ENCODE peak calls at places on chromosome 6, in ten cellular contexts. K is ovary; A is fibroblast of lung; Q is cardiac muscle cell; B is CD8-positive, alpha-beta T cell; S is psoas muscle; V is SK-N-SH; I is IMR-90; E is GM23338; F is stomach. X is an unnamed sample. For H3K4me1, the result is how much of the 10 kb centered on the place peaks cover.

GRCh38 chr6:40962241-40962640 is 76.8 kb downstream of the UNC5CL start:
- DNase-seq in K (no peak), E (no peak), Q (peak), A (peak), F (no peak), I (peak), B (no peak), V (no peak), S (no peak), X (no peak)

GRCh38 chr6:28791002-28791383 is 132.8 kb downstream of the TRIM27 start:
- DNase-seq in F (no peak), I (no peak), A (no peak), V (no peak), K (no peak), B (no peak), E (no peak), S (no peak), Q (no peak), X (no peak)

GRCh38 chr6:43977404-43978111 is 149.7 kb downstream of the MRPL14 start:
- DNase-seq in I (no peak), E (no peak), K (no peak), F (peak), V (no peak), A (no peak), B (no peak), Q (no peak), S (no peak), X (no peak)

GRCh38 chr6:30744054-30744805 is at the start of gene IER3:
- DNase-seq in V (no peak), B (peak), Q (peak), I (peak), F (peak), S (peak), K (peak), A (peak), E (peak), X (peak)

GRCh38 chr6:82589509-82590206 is 226.0 kb downstream of the TPBG start:
- DNase-seq in S (no peak), Q (peak), F (no peak), K (no peak), I (peak), V (peak), E (peak), B (no peak), A (peak), X (peak)

GRCh38 chr6:14016930-14017625 is 92.3 kb downstream of the RNF182 start:
- DNase-seq in A (no peak), K (no peak), S (no peak), B (no peak), E (no peak), F (no peak), I (peak), V (no peak), Q (peak), X (no peak)

GRCh38 chr6:37626915-37627314 is 70.8 kb downstream of the MDGA1 start:
- DNase-seq in Q (no peak), V (no peak), A (no peak), F (no peak), B (no peak), E (no peak), I (no peak), S (no peak), K (no peak), X (no peak)

GRCh38 chr6:3212261-3212660 is 15.2 kb downstream of the TUBB2B start:
- DNase-seq in V (no peak), S (no peak), B (no peak), K (no peak), E (no peak), F (no peak), Q (no peak), A (no peak), I (no peak), X (no peak)

GRCh38 chr6:135905604-135906300 is 54.3 kb downstream of the PDE7B start:
- DNase-seq in S (no peak), B (no peak), E (no peak), F (no peak), V (no peak), I (no peak), A (peak), K (no peak), Q (no peak), X (peak)

GRCh38 chr6:37289931-37290330 is 32.0 kb upstream of the TMEM217 start:
- DNase-seq in Q (no peak), E (no peak), B (no peak), V (no peak), K (no peak), I (no peak), F (no peak), S (no peak), A (no peak), X (no peak)

GRCh38 chr6:136647363-136647763 is 97.1 kb upstream of the MAP7 start:
- DNase-seq in E (no peak), S (no peak), B (no peak), V (no peak), K (peak), I (peak), A (peak), F (peak), Q (peak), X (no peak)

GRCh38 chr6:54776891-54777290 is 69.7 kb upstream of the FAM83B start:
- DNase-seq in A (peak), F (no peak), K (no peak), I (no peak), Q (peak), V (no peak), B (no peak), E (peak), S (no peak), X (no peak)

GRCh38 chr6:116393430-116393829 is 22.7 kb downstream of the DSE start:
- DNase-seq in V (no peak), I (no peak), A (no peak), F (no peak), S (no peak), E (no peak), Q (peak), K (no peak), B (no peak), X (no peak)

GRCh38 chr6:50992704-50993625 is 174.3 kb downstream of the TFAP2B start:
- DNase-seq in A (no peak), E (no peak), I (no peak), V (no peak), K (no peak), B (no peak), S (no peak), Q (no peak), F (no peak), X (no peak)

GRCh38 chr6:141580988-141581387 is 551.7 kb upstream of the GJE1 start:
- DNase-seq in E (no peak), Q (peak), V (no peak), F (no peak), B (no peak), K (no peak), A (peak), I (peak), S (no peak), X (no peak)

GRCh38 chr6:31143148-31143547 is 4.3 kb upstream of the PSORS1C2 start:
- DNase-seq in A (peak), I (peak), K (peak), E (no peak), V (no peak), Q (peak), B (no peak), F (peak), S (peak), X (peak)

GRCh38 chr6:2839195-2839981 is 2.3 kb downstream of the SERPINB1 start:
- DNase-seq in Q (peak), E (no peak), F (peak), B (no peak), S (no peak), K (no peak), V (no peak), I (peak), A (peak), X (no peak)

GRCh38 chr6:75205776-75206334 is at the start of gene COL12A1:
- DNase-seq in E (peak), Q (peak), I (peak), B (no peak), K (peak), S (peak), F (peak), V (peak), A (peak), X (peak)

GRCh38 chr6:75209432-75209723 is 3.5 kb upstream of the COL12A1 start:
- DNase-seq in I (no peak), V (no peak), E (no peak), A (no peak), S (no peak), Q (no peak), B (no peak), F (no peak), K (no peak), X (no peak)

GRCh38 chr6:75208564-75209431 is 2.9 kb upstream of the COL12A1 start:
- DNase-seq in E (peak), F (peak), A (peak), Q (peak), S (peak), K (peak), I (peak), V (peak), B (peak), X (peak)

GRCh38 chr6:75206338-75207210 is 721 bp upstream of the COL12A1 start:
- DNase-seq in I (no peak), E (peak), S (no peak), A (peak), B (no peak), F (no peak), V (peak), K (peak), Q (peak), X (peak)

DNA sequence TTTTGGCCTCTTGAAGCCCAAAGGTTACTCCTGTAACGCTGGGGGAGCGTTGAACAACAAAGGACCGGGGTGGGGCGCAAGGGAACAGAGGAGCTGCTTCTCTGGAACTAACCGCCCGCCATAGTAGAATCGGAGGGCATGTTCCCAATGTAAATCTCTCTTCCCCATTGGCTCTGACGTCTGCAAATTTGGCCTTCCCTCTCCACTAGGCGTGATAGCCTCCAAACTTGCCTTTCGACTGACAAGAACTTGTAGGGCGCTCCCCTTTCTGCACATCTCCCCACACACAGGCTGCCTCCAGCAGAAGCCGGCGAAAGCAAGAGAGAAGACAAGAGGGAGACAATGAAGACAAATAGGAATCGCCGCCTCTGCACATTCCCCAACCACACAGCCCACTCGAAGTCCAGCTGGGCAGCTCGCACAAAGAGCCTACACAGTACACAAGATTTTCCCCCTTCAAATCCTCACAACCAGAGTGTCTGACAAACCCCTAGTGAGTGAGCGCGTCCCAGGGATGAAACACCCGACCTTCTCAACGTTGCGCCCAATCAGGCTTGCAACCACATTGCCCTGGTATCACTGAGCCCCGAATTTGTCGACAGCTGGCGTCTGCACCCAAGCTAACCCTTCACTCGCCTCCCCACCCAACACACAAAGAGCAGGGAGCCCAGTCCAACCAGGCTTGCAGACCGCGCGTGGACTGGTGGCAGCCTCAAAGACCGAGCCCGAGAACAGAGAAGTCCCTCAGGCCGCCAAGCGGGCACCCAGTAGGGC is 1.5 kb upstream of the COL12A1 start:
- DNase-seq in S (peak), V (peak), Q (peak), I (peak), E (peak), F (no peak), K (no peak), B (no peak), A (peak), X (peak)
- H3K4me1 ChIP-seq in S (under half), V (under half), Q (under half), I (under half), E (under half), F (half or more), K (under half), B (under half), A (under half), X (under half)

GRCh38 chr6:33235221-33235634 is 26.9 kb downstream of the RING1 start:
- DNase-seq in I (no peak), E (no peak), Q (no peak), F (no peak), K (no peak), S (no peak), B (no peak), V (no peak), A (no peak), X (no peak)
- H3K4me3 ChIP-seq in I (no peak), E (no peak), Q (no peak), F (no peak), K (no peak), S (no peak), B (no peak), V (no peak), A (no peak), X (no peak)

GRCh38 chr6:52572536-52572935 is 4.3 kb downstream of the TRAM2 start:
- DNase-seq in S (no peak), I (no peak), K (no peak), B (no peak), V (no peak), A (no peak), Q (no peak), F (no peak), E (no peak), X (no peak)

GRCh38 chr6:52575490-52575868 is 1.4 kb downstream of the TRAM2 start:
- DNase-seq in F (no peak), I (no peak), K (no peak), V (no peak), B (no peak), E (no peak), S (no peak), A (peak), Q (no peak), X (no peak)

GRCh38 chr6:52574709-52575489 is 2.0 kb downstream of the TRAM2 start:
- DNase-seq in K (peak), I (no peak), S (no peak), A (peak), E (no peak), Q (no peak), B (peak), F (peak), V (no peak), X (no peak)

GRCh38 chr6:52571099-52571755 is 5.6 kb downstream of the TRAM2 start:
- DNase-seq in B (no peak), S (no peak), Q (no peak), I (no peak), V (peak), A (no peak), K (no peak), E (peak), F (no peak), X (no peak)

DNA sequence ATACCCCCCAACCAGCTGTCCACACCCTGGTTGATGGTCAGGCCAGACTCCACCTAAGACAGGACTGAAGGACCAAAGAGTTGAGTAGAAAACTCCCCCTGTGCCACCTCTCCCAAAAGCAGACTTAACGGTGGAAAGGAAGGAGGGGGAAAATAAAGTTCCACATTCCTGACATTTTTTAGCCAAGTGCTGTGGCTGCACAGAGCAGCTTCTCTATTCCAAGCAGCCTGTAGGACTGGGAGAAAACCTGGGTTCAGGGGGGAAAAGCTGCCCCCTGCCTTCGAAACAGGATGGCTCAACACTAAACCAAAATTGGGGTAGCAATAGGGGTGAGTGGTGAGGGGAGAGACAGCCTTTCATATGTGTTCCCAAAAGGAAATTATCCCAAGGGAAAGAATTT is 3.6 kb downstream of the TRAM2 start:
- DNase-seq in E (peak), S (no peak), I (no peak), K (no peak), A (peak), B (no peak), F (no peak), V (no peak), Q (peak), X (peak)
- H3K4me1 ChIP-seq in E (half or more), S (under half), I (under half), K (under half), A (under half), B (under half), F (half or more), V (half or more), Q (under half), X (under half)

GRCh38 chr6:95209007-95209406 is 368.3 kb upstream of the MANEA start:
- DNase-seq in I (no peak), F (no peak), E (no peak), A (no peak), B (no peak), V (no peak), K (no peak), Q (no peak), S (no peak), X (no peak)
- H3K4me3 ChIP-seq in I (no peak), F (no peak), E (no peak), A (no peak), B (no peak), V (no peak), K (no peak), Q (no peak), S (no peak), X (no peak)

GRCh38 chr6:15308445-15309213 is 62.8 kb downstream of the JARID2 start:
- DNase-seq in S (no peak), A (peak), Q (no peak), E (no peak), I (peak), F (no peak), K (no peak), V (peak), B (no peak), X (no peak)

GRCh38 chr6:15310680-15311079 is 64.8 kb downstream of the JARID2 start:
- DNase-seq in S (no peak), B (no peak), V (no peak), E (no peak), I (no peak), A (peak), Q (no peak), K (no peak), F (no peak), X (no peak)

GRCh38 chr6:15313367-15313766 is 67.5 kb downstream of the JARID2 start:
- DNase-seq in K (no peak), V (no peak), S (peak), I (no peak), A (no peak), E (no peak), B (no peak), Q (no peak), F (no peak), X (no peak)

GRCh38 chr6:15309611-15310283 is 63.9 kb downstream of the JARID2 start:
- DNase-seq in S (no peak), V (peak), I (no peak), B (no peak), E (no peak), F (no peak), Q (no peak), A (no peak), K (no peak), X (no peak)

GRCh38 chr6:15312500-15312899 is 66.6 kb downstream of the JARID2 start:
- DNase-seq in K (no peak), A (peak), Q (peak), V (no peak), I (peak), S (no peak), E (no peak), B (no peak), F (no peak), X (no peak)
- H3K4me1 ChIP-seq in K (under half), A (under half), Q (under half), V (under half), I (under half), S (half or more), E (half or more), B (half or more), F (half or more), X (under half)

GRCh38 chr6:157328108-157328692 is 4.9 kb upstream of the TMEM242 start:
- DNase-seq in I (peak), V (no peak), Q (no peak), K (no peak), E (no peak), S (no peak), F (no peak), B (no peak), A (peak), X (no peak)
- H3K4me3 ChIP-seq in I (no peak), V (no peak), Q (no peak), K (no peak), E (no peak), S (no peak), F (no peak), B (no peak), A (no peak), X (no peak)

DNA sequence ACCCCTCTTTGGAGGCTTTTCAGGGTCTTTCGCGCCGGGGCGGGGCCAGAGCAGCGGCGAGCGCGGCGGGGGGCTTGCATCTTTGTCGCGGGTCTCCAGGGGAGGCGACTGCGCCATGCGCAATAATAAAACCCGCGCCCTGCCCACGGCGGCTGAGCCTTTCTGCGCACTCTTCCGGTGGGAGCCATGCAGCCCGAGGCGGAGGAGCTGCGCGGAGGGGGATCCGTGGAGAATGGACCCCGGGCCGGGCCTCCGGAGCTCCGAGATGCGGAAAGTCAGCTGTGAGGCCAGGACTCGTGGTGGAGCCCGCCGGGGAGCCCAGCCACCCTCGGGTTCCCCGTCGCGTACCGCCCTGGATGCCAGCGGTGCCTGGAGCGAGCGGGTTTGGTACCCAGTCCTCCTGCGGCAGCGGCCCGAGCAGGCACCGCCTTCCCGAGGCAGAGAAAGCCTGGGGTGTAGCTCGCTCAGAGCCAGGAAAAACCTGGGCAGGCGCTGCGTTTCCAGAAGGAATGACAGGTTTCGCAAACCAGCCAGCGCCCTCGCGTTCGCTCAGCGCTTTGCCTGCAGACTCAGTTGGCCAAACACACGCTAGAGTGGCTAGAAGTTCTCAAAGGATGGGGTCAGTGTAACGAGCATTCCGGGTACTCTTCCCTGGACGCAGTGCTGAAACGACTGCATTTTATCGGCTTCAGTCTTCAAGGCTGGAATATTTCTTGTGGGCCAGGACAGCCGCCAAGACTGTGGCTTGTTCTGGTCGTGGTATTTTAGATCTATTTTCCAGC is 1.3 kb downstream of the AKAP12 start:
- DNase-seq in V (peak), E (peak), B (no peak), Q (peak), A (peak), K (peak), I (peak), S (peak), F (peak), X (peak)
- H3K4me1 ChIP-seq in V (under half), E (under half), B (under half), Q (under half), A (under half), K (under half), I (under half), S (under half), F (under half), X (under half)

GRCh38 chr6:165660881-165661415 is 2.1 kb downstream of the PDE10A start:
- DNase-seq in E (no peak), A (no peak), K (no peak), Q (peak), I (no peak), B (no peak), F (no peak), V (no peak), S (no peak), X (peak)
- H3K4me3 ChIP-seq in E (peak), A (no peak), K (peak), Q (peak), I (peak), B (no peak), F (peak), V (peak), S (peak), X (peak)

GRCh38 chr6:34565722-34566137 is 9.6 kb upstream of the SPDEF start:
- DNase-seq in V (peak), S (no peak), Q (no peak), I (no peak), F (no peak), E (no peak), K (no peak), A (no peak), B (no peak), X (no peak)
- H3K4me1 ChIP-seq in V (under half), S (under half), Q (under half), I (under half), F (under half), E (under half), K (under half), A (under half), B (under half), X (under half)